ENCODE peak calls at places on chromosome 21, in eight cellular contexts. C is GM12878, G is esophagus muscularis mucosa, Y is transverse colon, F is upper lobe of left lung, D is SK-N-SH, P is sigmoid colon, J is stomach. L is an unnamed sample.

GRCh38 chr21:42515708-42516502 is 2.3 kb downstream of the SLC37A1 start:
- DNase-seq in Y (peak; percentile 60), J (no peak), G (no peak), F (peak; percentile 90), C (no peak), P (peak; percentile 48), D (no peak), L (peak; percentile 75)

GRCh38 chr21:10430007-10430406 is 91.4 kb upstream of the TPTE start:
- DNase-seq in G (peak; percentile 93), C (no peak), P (no peak), F (no peak), Y (no peak), D (peak; percentile 4), J (no peak), L (no peak)

GRCh38 chr21:45056917-45057560 is 17.3 kb upstream of the ADARB1 start:
- DNase-seq in P (no peak), J (no peak), F (peak; percentile 16), Y (no peak), C (no peak), G (no peak), D (no peak), L (no peak)

GRCh38 chr21:15445327-15445726 is 284.5 kb upstream of the USP25 start:
- DNase-seq in C (peak; percentile 19), P (no peak), G (no peak), Y (no peak), D (no peak), J (no peak), F (no peak), L (no peak)

GRCh38 chr21:42653492-42654061 is at the start of gene PDE9A:
- DNase-seq in P (no peak), Y (peak; percentile 55), C (no peak), F (no peak), D (peak; percentile 90), J (no peak), G (no peak), L (no peak)

GRCh38 chr21:27759091-27759659 is 792.3 kb upstream of the ADAMTS5 start:
- DNase-seq in P (no peak), J (no peak), F (peak; percentile 28), C (no peak), D (no peak), Y (peak; percentile 47), G (no peak), L (no peak)

GRCh38 chr21:14120091-14120734 is 90.5 kb downstream of the LIPI start:
- DNase-seq in Y (peak; percentile 57), F (peak; percentile 36), D (peak; percentile 25), C (peak; percentile 23), G (no peak), J (peak; percentile 53), P (no peak), L (no peak)

GRCh38 chr21:31158789-31159581 is 120.7 kb upstream of the KRTAP19-8 start:
- DNase-seq in Y (no peak), C (no peak), J (no peak), D (no peak), P (no peak), G (no peak), F (no peak), L (no peak)

GRCh38 chr21:44299458-44300261 is at the start of gene PFKL:
- DNase-seq in Y (peak; percentile 83), C (peak; percentile 59), F (peak; percentile 73), P (peak; percentile 81), J (peak; percentile 80), G (no peak), D (peak; percentile 96), L (no peak)

GRCh38 chr21:40099809-40100208 is 232.6 kb downstream of the PCP4 start:
- DNase-seq in P (no peak), F (no peak), G (no peak), Y (no peak), J (no peak), C (no peak), D (no peak), L (no peak)

GRCh38 chr21:19908386-19908785 is 1089.8 kb upstream of the NCAM2 start:
- DNase-seq in F (no peak), C (no peak), P (no peak), D (no peak), J (no peak), G (no peak), Y (no peak), L (no peak)

GRCh38 chr21:41831453-41831831 is 47.7 kb downstream of the PRDM15 start:
- DNase-seq in C (no peak), P (no peak), G (no peak), F (no peak), Y (no peak), J (no peak), D (no peak), L (no peak)

GRCh38 chr21:33292724-33293123 is 26.6 kb downstream of the IL10RB start:
- DNase-seq in J (no peak), G (no peak), P (no peak), D (no peak), F (no peak), Y (no peak), C (no peak), L (no peak)
- TF ChIP-seq POLR2AphosphoS5 in J (no peak), G (no peak), P (no peak), D (no peak), F (no peak), Y (no peak), C (no peak), L (no peak)

GRCh38 chr21:37627074-37627473 is 260.5 kb downstream of the DYRK1A start:
- DNase-seq in G (peak; percentile 62), Y (no peak), D (no peak), J (peak; percentile 28), C (no peak), F (no peak), P (no peak), L (no peak)
- TF ChIP-seq EP300 in G (no peak), Y (no peak), D (no peak), J (no peak), C (no peak), F (no peak), P (no peak), L (no peak)

DNA sequence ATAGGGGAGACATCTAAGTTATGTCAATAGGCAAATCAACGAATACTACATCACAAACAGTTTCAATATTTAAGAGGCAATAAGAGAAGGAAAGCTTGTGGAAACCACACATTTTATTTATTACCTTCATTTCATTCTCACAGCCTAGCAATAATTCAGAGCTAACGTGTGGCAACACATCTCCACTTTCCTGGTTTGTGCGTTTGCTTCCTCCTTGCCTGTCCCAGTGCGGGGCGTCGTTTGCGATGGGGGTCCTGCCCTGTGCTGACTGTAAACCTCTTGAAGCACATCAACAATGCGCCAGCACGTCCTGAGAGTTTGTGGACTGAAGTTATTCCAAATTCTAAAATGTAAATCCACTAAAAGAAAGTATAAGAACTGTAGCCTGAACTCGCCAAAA is 14.4 kb upstream of the VPS26C start:
- DNase-seq in F (no peak), C (no peak), D (no peak), G (no peak), J (no peak), Y (no peak), P (no peak), L (no peak)
- H3K4me3 ChIP-seq in F (peak overlapping the region; percentile 16), C (no peak overlapping the region), D (no peak overlapping the region), G (no peak overlapping the region), J (no peak overlapping the region), Y (no peak overlapping the region), P (no peak overlapping the region), L (no peak overlapping the region)

DNA sequence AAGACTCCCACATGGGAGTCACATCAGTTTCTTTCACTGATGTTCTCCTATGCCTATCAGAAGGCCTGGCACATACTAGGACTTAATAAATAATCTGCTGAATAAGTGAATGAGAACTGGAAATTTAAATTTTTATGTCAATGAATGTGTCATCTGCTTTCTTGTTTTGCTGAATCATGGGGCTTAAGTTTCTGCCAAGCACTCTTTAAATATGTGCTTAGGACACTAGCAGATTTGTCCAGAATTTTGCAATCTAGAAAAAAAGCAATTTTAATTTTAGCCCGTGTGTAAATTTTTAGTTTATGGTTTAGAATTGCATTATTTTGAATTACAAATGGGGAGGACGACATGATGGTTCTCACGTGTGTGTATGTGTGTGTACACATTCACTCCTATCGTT is 803.1 kb downstream of the USP25 start:
- DNase-seq in D (no peak), J (no peak), P (no peak), G (no peak), C (no peak), Y (no peak), F (no peak), L (no peak)
- TF ChIP-seq POLR2AphosphoS5 in D (no peak), J (no peak), P (no peak), G (no peak), C (no peak), Y (no peak), F (no peak), L (no peak)

GRCh38 chr21:36792505-36792967 is 93.6 kb downstream of the SIM2 start:
- DNase-seq in P (no peak), G (no peak), F (no peak), D (no peak), J (no peak), C (no peak), Y (no peak), L (no peak)
- TF ChIP-seq EP300 in P (no peak), G (no peak), F (no peak), D (no peak), J (no peak), C (no peak), Y (no peak), L (no peak)